ENCODE peak calls at places on chromosome 6, in five cellular contexts. R is osteoblast, C is HCT116, S is dorsolateral prefrontal cortex, N is RWPE1. W is an unnamed sample.

GRCh38 chr6:148999921-149000589 is 253.2 kb downstream of the UST start:
- DNase-seq in R (no peak), N (peak), S (no peak), C (no peak), W (peak)

GRCh38 chr6:28081486-28081751 is 1.1 kb downstream of the ZNF165 start:
- DNase-seq in R (no peak), C (no peak), S (no peak), N (no peak), W (no peak)

GRCh38 chr6:9659848-9660247 is 755.0 kb downstream of the TFAP2A start:
- DNase-seq in C (no peak), R (no peak), S (no peak), N (no peak), W (no peak)

GRCh38 chr6:2853766-2854393 is 12.2 kb upstream of the SERPINB1 start:
- DNase-seq in S (no peak), C (peak), R (peak), N (peak), W (peak)

GRCh38 chr6:1796706-1797529 is 187.2 kb downstream of the FOXC1 start:
- DNase-seq in S (no peak), N (no peak), R (peak), C (no peak), W (no peak)

GRCh38 chr6:90658497-90658896 is 71.6 kb upstream of the MAP3K7 start:
- DNase-seq in C (no peak), R (no peak), N (no peak), S (no peak), W (no peak)

GRCh38 chr6:36720251-36721141 is 22.9 kb downstream of the RAB44 start:
- DNase-seq in S (peak), C (no peak), N (no peak), R (peak), W (no peak)

GRCh38 chr6:134826889-134827737 is 122.8 kb downstream of the ALDH8A1 start:
- DNase-seq in C (no peak), N (peak), R (peak), S (no peak), W (peak)

GRCh38 chr6:165986647-165987482 is 180.8 kb downstream of the TBXT start:
- DNase-seq in R (no peak), S (no peak), C (no peak), N (peak), W (peak)

GRCh38 chr6:158801655-158802294 is 17.4 kb downstream of the EZR start:
- DNase-seq in R (no peak), S (no peak), N (no peak), C (no peak), W (no peak)

GRCh38 chr6:72624557-72625160 is 2.8 kb downstream of the KCNQ5 start:
- DNase-seq in N (peak), R (peak), C (no peak), S (no peak), W (no peak)

GRCh38 chr6:37020426-37021211 is 15.2 kb downstream of the FGD2 start:
- DNase-seq in S (no peak), R (no peak), N (no peak), C (no peak), W (no peak)

GRCh38 chr6:3808759-3809514 is 40.2 kb upstream of the FAM50B start:
- DNase-seq in C (peak), R (peak), N (peak), S (no peak), W (peak)

GRCh38 chr6:17450825-17451224 is 57.4 kb downstream of the CAP2 start:
- DNase-seq in R (no peak), S (no peak), N (no peak), C (no peak), W (no peak)

GRCh38 chr6:24500683-24501082 is 5.9 kb downstream of the ALDH5A1 start:
- DNase-seq in R (no peak), C (no peak), S (no peak), N (no peak), W (no peak)

GRCh38 chr6:15522427-15522826 is 140.4 kb downstream of the DTNBP1 start:
- DNase-seq in R (peak), N (no peak), C (no peak), S (no peak), W (peak)

GRCh38 chr6:15526129-15526764 is 136.6 kb downstream of the DTNBP1 start:
- DNase-seq in S (no peak), R (peak), N (no peak), C (no peak), W (no peak)

GRCh38 chr6:15522856-15523529 is 139.8 kb downstream of the DTNBP1 start:
- DNase-seq in N (peak), R (no peak), S (no peak), C (no peak), W (no peak)

GRCh38 chr6:15523679-15524630 is 138.9 kb downstream of the DTNBP1 start:
- DNase-seq in R (no peak), S (no peak), N (no peak), C (no peak), W (no peak)

GRCh38 chr6:15524736-15525401 is 138.0 kb downstream of the DTNBP1 start:
- DNase-seq in S (no peak), C (no peak), R (no peak), N (no peak), W (no peak)
- H3K27ac ChIP-seq in S (no peak), C (no peak), R (no peak), N (no peak), W (no peak)

GRCh38 chr6:167847936-167848335 is 21.2 kb downstream of the AFDN start:
- DNase-seq in C (no peak), R (no peak), N (no peak), S (no peak), W (no peak)
- H3K27ac ChIP-seq in C (no peak), R (no peak), N (no peak), S (no peak), W (no peak)

GRCh38 chr6:13396241-13396792 is 68.0 kb upstream of the TBC1D7 start:
- DNase-seq in N (no peak), C (no peak), R (no peak), S (no peak), W (no peak)
- H3K27ac ChIP-seq in N (no peak), C (no peak), R (no peak), S (peak), W (no peak)

DNA sequence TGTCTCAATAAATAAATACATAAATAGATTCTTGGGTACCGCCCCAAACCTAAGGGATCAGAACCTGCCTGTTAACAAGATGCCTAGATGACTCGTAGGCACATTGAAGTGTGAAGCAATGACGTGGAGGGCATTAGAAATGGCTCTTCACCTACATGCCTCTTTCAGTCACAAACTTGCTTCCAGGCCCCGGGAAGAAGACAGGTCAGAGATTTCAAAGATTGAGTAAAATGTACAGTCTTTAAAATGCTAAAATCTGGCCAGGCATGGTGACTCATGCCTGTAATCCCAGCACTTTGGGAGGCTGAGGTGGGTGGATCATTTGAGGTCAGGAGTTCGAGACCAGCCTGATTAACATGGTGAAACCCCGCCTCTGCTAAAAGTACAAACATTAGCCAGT is 480.8 kb upstream of the JARID2 start:
- DNase-seq in S (no peak), N (no peak), R (no peak), C (no peak), W (peak)
- H3K27ac ChIP-seq in S (no peak), N (peak), R (no peak), C (no peak), W (no peak)

GRCh38 chr6:166999145-166999844 is at the start of gene CEP43:
- DNase-seq in C (peak), N (peak), R (peak), S (peak), W (peak)

GRCh38 chr6:166998256-166999144 is 697 bp upstream of the CEP43 start:
- DNase-seq in N (peak), S (no peak), R (peak), C (no peak), W (no peak)

GRCh38 chr6:167000759-167001158 is 1.6 kb downstream of the CEP43 start:
- DNase-seq in C (no peak), N (no peak), S (no peak), R (no peak), W (no peak)

GRCh38 chr6:166997768-166998255 is 1.4 kb upstream of the CEP43 start:
- DNase-seq in C (peak), R (peak), N (peak), S (peak), W (peak)

DNA sequence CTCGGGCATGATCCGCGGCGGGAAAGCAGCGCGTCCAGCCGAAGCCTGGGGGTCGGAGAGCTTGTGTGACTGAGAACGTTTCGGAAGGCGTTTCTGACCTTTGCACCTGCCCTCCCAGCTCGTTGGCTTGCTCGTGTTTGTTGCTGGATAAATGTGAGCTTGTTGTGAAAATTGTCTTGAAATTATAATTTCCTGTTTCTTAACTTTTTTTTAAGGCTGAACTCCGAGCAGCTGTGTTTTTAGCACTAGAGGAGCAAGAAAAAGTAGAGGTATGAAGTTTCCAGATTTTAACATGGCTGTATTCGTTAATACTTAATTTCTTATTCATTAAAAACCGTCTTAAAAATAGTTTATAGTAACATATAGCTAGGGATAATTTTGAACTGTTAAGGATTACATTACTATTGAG is 652 bp downstream of the CEP43 start:
- DNase-seq in C (no peak), R (no peak), S (no peak), N (no peak), W (no peak)
- H3K27ac ChIP-seq in C (peak), R (peak), S (peak), N (peak), W (peak)

DNA sequence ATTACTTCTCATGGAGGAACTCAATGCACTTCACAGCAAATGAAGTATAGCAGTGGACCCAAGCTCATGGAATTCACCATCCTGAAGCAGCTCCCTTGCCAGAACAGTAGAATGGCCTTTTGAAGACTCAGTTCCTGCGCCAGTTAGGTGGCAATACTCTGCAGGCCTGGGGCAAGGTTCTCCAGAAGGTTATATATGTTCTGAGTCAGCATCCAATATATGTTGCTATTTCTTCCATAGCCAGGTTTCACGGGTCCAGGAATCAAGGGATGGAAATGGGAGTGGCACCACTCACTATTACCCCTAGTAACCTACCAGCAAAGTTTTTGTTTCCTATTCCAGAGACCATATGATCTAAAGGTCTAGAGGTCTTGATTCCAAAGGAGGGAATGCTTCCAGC is 56.4 kb upstream of the CNKSR3 start:
- DNase-seq in R (no peak), S (no peak), C (no peak), N (no peak), W (no peak)
- H3K27ac ChIP-seq in R (no peak), S (no peak), C (no peak), N (no peak), W (no peak)

DNA sequence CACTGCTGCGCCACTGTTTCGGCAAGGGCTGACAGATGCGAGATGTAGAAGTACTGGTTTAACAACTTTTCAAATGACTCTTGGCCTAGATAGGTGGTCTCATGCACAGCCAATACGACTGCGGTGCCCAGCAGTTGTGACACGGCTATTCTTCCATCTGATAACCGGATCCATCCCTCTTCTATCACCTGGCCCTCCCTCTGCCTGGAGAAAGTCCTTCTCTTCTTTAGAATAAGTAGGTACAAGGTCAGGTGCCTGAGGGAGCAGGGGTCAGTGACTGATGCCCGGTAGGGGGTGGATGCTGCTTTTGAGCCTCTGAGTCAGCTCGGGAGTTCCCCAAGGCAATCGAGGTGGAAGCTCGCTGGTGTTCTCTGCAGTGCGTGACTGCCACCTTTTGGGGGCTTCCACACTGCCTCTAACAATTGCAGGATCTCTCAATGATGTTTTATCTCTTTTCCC is 166.8 kb upstream of the GRIK2 start:
- DNase-seq in C (peak), N (peak), R (peak), S (no peak), W (peak)
- H3K27ac ChIP-seq in C (no peak), N (no peak), R (no peak), S (no peak), W (no peak)

GRCh38 chr6:164099535-164099982 is 685.0 kb downstream of the QKI start:
- DNase-seq in N (no peak), R (no peak), S (no peak), C (no peak), W (peak)
- H3K27ac ChIP-seq in N (no peak), R (no peak), S (peak), C (no peak), W (no peak)